ENCODE peak calls at places on chromosomes 13 and 19, in six cellular contexts. P is nephron progenitor cell, R is dorsolateral prefrontal cortex, Q is neural progenitor cell, M is cardiac fibroblast, V is fibroblast of lung. T is an unnamed sample.

GRCh38 chr19:6587093-6587820 is 3.7 kb downstream of the CD70 start:
- DNase-seq in P (peak), R (no peak), Q (peak), M (no peak), V (no peak), T (no peak)

GRCh38 chr13:101150998-101151397 is 265.3 kb downstream of the NALCN start:
- DNase-seq in P (no peak), R (no peak), Q (peak), M (peak), V (peak), T (no peak)

GRCh38 chr13:24627864-24628418 is 52.3 kb upstream of the ATP12A start:
- DNase-seq in P (no peak), R (no peak), Q (no peak), M (no peak), V (no peak), T (no peak)

GRCh38 chr19:17137417-17137816 is 61.8 kb downstream of the MYO9B start:
- DNase-seq in P (no peak), R (no peak), Q (no peak), M (no peak), V (no peak), T (no peak)

GRCh38 chr13:24180743-24181384 is 20.3 kb downstream of the SPATA13 start:
- DNase-seq in P (no peak), R (no peak), Q (no peak), M (peak), V (peak), T (no peak)

GRCh38 chr13:94061316-94061715 is 418.2 kb downstream of the DCT start:
- DNase-seq in P (no peak), R (no peak), Q (no peak), M (peak), V (peak), T (peak)

GRCh38 chr13:99505814-99506269 is 4.6 kb downstream of the TM9SF2 start:
- DNase-seq in P (no peak), R (no peak), Q (no peak), M (peak), V (peak), T (peak)

GRCh38 chr13:23610966-23611486 is 40.8 kb downstream of the TNFRSF19 start:
- DNase-seq in P (no peak), R (no peak), Q (no peak), M (peak), V (peak), T (no peak)

GRCh38 chr19:30878456-30878855 is 470.8 kb downstream of the TSHZ3 start:
- DNase-seq in P (no peak), R (no peak), Q (no peak), M (no peak), V (no peak), T (no peak)

GRCh38 chr13:113843864-113844556 is 19.9 kb downstream of the GAS6 start:
- DNase-seq in P (no peak), R (no peak), Q (no peak), M (no peak), V (no peak), T (no peak)

GRCh38 chr19:29667941-29668340 is 2.7 kb downstream of the PLEKHF1 start:
- DNase-seq in P (no peak), R (no peak), Q (no peak), M (no peak), V (no peak), T (no peak)

GRCh38 chr13:76672422-76672821 is 213.8 kb downstream of the KCTD12 start:
- DNase-seq in P (no peak), R (no peak), Q (no peak), M (peak), V (peak), T (peak)

GRCh38 chr19:48746738-48747575 is at the start of gene IZUMO1:
- DNase-seq in P (peak), R (peak), Q (peak), M (peak), V (peak), T (no peak)

GRCh38 chr19:33997690-33998089 is 174.6 kb upstream of the LSM14A start:
- DNase-seq in P (no peak), R (no peak), Q (no peak), M (peak), V (no peak), T (no peak)

GRCh38 chr19:39133431-39134270 is 8.1 kb downstream of the PAK4 start:
- DNase-seq in P (peak), R (no peak), Q (peak), M (no peak), V (no peak), T (no peak)

GRCh38 chr13:22047785-22048104 is 376.9 kb downstream of the FGF9 start:
- DNase-seq in P (no peak), R (no peak), Q (no peak), M (no peak), V (no peak), T (no peak)

GRCh38 chr19:34713262-34713637 is 20.8 kb upstream of the ZNF181 start:
- DNase-seq in P (no peak), R (no peak), Q (no peak), M (no peak), V (no peak), T (no peak)

GRCh38 chr19:27392027-27392632 is 1820.8 kb downstream of the UQCRFS1 start:
- DNase-seq in P (no peak), R (no peak), Q (no peak), M (no peak), V (no peak), T (no peak)

GRCh38 chr13:45615501-45616101 is at the start of gene ERICH6B:
- DNase-seq in P (peak), R (peak), Q (peak), M (peak), V (peak), T (no peak)

GRCh38 chr13:80204642-80205041 is 136.3 kb downstream of the SPRY2 start:
- DNase-seq in P (no peak), R (no peak), Q (no peak), M (no peak), V (no peak), T (no peak)

GRCh38 chr13:73767747-73768315 is 366.4 kb downstream of the KLF12 start:
- DNase-seq in P (no peak), R (no peak), Q (peak), M (peak), V (no peak), T (peak)
- TF ChIP-seq CTCF in P (peak), R (peak), Q (peak), M (peak), V (peak), T (no peak)

GRCh38 chr19:16118489-16119033 is 6.9 kb downstream of the RAB8A start:
- DNase-seq in P (no peak), R (no peak), Q (no peak), M (no peak), V (no peak), T (no peak)

GRCh38 chr19:16115309-16116039 is 3.8 kb downstream of the RAB8A start:
- DNase-seq in P (no peak), R (peak), Q (no peak), M (no peak), V (no peak), T (no peak)

GRCh38 chr19:16121141-16121540 is 9.5 kb downstream of the RAB8A start:
- DNase-seq in P (no peak), R (no peak), Q (no peak), M (no peak), V (no peak), T (no peak)

GRCh38 chr19:16116067-16116466 is 4.4 kb downstream of the RAB8A start:
- DNase-seq in P (no peak), R (no peak), Q (no peak), M (no peak), V (no peak), T (no peak)

GRCh38 chr19:16117594-16118033 is 5.9 kb downstream of the RAB8A start:
- DNase-seq in P (no peak), R (no peak), Q (no peak), M (no peak), V (no peak), T (no peak)
- TF ChIP-seq CTCF in P (no peak), R (no peak), Q (no peak), M (no peak), V (no peak), T (no peak)

DNA sequence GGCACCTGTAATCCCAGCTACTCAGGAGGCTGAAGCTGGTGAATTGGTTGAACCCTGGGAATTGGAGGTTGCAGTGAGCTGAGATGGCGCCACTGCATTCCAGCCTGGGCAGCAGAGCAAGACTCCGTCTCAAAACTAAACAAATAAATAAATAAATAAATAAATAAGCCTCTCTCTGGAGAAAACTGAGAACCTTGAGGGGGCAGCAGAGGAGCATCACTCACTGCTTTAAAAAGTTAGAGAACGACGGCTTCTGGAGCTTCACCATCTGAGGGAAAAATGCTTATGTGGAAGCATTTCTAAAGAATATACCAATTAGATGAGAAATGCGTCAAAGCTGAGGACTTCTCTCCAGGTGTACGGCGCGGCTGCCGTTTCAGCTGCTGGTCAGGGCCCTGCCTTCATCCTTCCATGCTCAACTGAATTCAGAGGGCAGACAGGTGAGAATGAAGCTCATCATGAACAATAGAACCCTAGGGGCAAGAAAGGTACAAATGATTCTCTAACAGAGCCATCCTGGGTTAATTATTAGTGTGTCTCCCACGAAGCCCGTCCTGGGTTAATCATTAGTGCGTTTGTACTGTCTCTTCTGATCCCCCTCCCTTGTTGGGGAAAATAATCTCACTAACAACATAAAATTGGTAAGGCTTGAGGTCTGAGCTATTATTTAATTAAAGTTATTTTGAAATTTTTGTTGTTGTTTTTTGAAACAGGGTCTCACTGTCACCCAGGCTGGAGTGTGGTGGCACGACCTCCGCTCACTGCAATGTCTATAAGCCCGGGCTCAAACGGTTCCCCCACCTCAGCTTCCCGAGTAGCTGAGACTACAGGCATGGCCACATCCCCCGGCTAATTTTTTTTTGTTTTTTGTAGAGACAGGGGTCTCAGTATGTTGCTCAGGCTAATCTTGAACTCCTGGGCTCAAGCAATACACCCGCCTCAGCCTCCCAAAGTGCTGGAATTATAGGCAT is 80.1 kb downstream of the IPO5 start:
- DNase-seq in P (peak), R (no peak), Q (peak), M (peak), V (peak), T (peak)
- TF ChIP-seq CTCF in P (peak), R (peak), Q (peak), M (peak), V (peak), T (peak)

GRCh38 chr13:42812311-42812710 is 30.9 kb downstream of the FAM216B start:
- DNase-seq in P (no peak), R (no peak), Q (no peak), M (peak), V (peak), T (no peak)
- TF ChIP-seq CTCF in P (no peak), R (no peak), Q (no peak), M (no peak), V (no peak), T (no peak)

DNA sequence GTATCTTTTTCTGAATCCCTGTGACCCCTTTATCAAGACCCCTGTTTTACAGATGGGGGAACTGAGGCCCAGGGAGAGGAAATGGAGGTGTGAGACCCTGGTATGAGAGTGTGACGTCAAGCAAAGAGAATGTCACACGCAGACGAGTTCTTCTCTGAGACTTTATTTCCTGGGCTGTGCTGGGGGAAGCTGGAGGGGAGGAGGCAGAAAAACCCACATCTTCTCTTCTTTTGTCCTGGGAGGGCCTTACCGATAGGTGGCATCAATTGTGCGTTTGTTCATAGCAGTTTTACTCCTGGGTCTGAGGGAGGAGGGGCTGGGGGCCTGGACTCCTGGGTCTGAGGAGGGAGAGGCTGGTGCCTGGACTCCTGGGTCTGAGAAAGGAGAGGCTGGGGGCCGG is 4.9 kb upstream of the KLK15 start:
- DNase-seq in P (no peak), R (no peak), Q (peak), M (peak), V (no peak), T (no peak)
- TF ChIP-seq CTCF in P (no peak), R (no peak), Q (peak), M (no peak), V (no peak), T (peak)

DNA sequence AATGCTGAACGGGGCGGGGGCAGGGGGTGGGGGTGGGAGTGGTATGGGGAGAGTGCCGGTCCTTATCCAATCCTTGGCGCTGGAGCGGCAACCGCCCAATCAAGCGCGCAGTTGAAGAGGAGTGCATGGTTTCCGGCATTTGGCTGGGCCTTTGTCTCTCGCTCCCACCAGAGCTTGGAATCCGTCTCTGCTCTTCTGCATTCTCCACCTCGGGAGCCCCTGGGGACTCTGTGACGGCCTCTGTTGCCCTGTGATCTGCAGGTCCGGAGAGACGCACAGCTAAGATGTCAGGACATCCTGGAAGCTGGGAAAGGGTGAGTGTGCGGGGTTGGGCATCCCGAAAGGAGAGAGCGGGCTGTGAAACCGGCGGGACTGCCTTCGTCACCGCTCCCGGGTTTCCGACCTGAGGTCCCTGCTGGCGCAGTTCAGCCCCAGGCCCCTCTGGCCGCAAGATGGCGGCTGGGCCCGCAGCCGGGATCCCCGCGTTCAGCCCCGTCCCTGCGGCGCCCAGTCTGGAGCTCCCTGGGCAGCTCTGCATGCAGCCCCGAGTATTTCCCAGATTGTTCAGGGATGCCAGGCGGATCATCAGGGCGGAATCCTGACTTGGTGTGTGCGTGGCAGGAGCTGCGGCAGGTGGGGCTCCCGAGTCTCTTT is 53.6 kb upstream of the ZNF254 start:
- DNase-seq in P (peak), R (peak), Q (peak), M (peak), V (peak), T (peak)
- TF ChIP-seq CTCF in P (no peak), R (no peak), Q (peak), M (no peak), V (no peak), T (no peak)

GRCh38 chr13:36681894-36682624 is 8.2 kb downstream of the SERTM1 start:
- DNase-seq in P (no peak), R (no peak), Q (no peak), M (no peak), V (no peak), T (no peak)

GRCh38 chr13:36675213-36675536 is 1.4 kb downstream of the SERTM1 start:
- DNase-seq in P (no peak), R (no peak), Q (peak), M (no peak), V (no peak), T (no peak)

GRCh38 chr13:36685912-36686311 is 12.1 kb downstream of the SERTM1 start:
- DNase-seq in P (no peak), R (no peak), Q (no peak), M (peak), V (peak), T (peak)

GRCh38 chr13:36680918-36681317 is 7.1 kb downstream of the SERTM1 start:
- DNase-seq in P (no peak), R (no peak), Q (no peak), M (no peak), V (peak), T (no peak)
- TF ChIP-seq CTCF in P (no peak), R (no peak), Q (no peak), M (no peak), V (no peak), T (no peak)

GRCh38 chr19:5560156-5560555 is 7.6 kb downstream of the TINCR start:
- DNase-seq in P (no peak), R (no peak), Q (no peak), M (no peak), V (no peak), T (no peak)

GRCh38 chr19:5563008-5563431 is 4.7 kb downstream of the TINCR start:
- DNase-seq in P (no peak), R (no peak), Q (no peak), M (no peak), V (no peak), T (no peak)

GRCh38 chr19:5562280-5562679 is 5.5 kb downstream of the TINCR start:
- DNase-seq in P (no peak), R (no peak), Q (no peak), M (no peak), V (no peak), T (no peak)

GRCh38 chr19:5559804-5560133 is 8.0 kb downstream of the TINCR start:
- DNase-seq in P (no peak), R (no peak), Q (no peak), M (no peak), V (no peak), T (no peak)

GRCh38 chr19:5561559-5561958 is 6.2 kb downstream of the TINCR start:
- DNase-seq in P (no peak), R (no peak), Q (no peak), M (no peak), V (no peak), T (no peak)
- TF ChIP-seq CTCF in P (peak), R (no peak), Q (peak), M (peak), V (peak), T (peak)